ENCODE peak calls at places on chromosomes 1 and 21, in six cellular contexts. X is H1, T is K562, Q is GM12878, E is SK-N-SH, J is HepG2. L is an unnamed sample.

GRCh38 chr1:238710697-238711096 is 675.7 kb upstream of the CHRM3 start:
- DNase-seq in X (peak; percentile 13), T (no peak), Q (no peak), E (no peak), J (no peak), L (no peak)

GRCh38 chr1:22953392-22954141 is 19.1 kb downstream of the LACTBL1 start:
- DNase-seq in X (no peak), T (no peak), Q (no peak), E (no peak), J (no peak), L (no peak)

GRCh38 chr1:231666220-231666956 is 39.8 kb downstream of the DISC1 start:
- DNase-seq in X (no peak), T (no peak), Q (no peak), E (no peak), J (no peak), L (no peak)

GRCh38 chr1:55826413-55827080 is 611.4 kb upstream of the USP24 start:
- DNase-seq in X (no peak), T (no peak), Q (no peak), E (no peak), J (no peak), L (no peak)

GRCh38 chr1:153934746-153935145 is 11.8 kb downstream of the DENND4B start:
- DNase-seq in X (no peak), T (no peak), Q (no peak), E (peak; percentile 11), J (no peak), L (no peak)

GRCh38 chr21:33642896-33643657 is 776 bp downstream of the ITSN1 start:
- DNase-seq in X (no peak), T (peak; percentile 49), Q (no peak), E (peak; percentile 74), J (no peak), L (no peak)

GRCh38 chr1:237634922-237635321 is 255.8 kb downstream of the ZP4 start:
- DNase-seq in X (no peak), T (no peak), Q (no peak), E (no peak), J (no peak), L (no peak)

GRCh38 chr1:8285103-8285502 is 32.8 kb upstream of the SLC45A1 start:
- DNase-seq in X (no peak), T (no peak), Q (no peak), E (no peak), J (no peak), L (no peak)

GRCh38 chr1:7476402-7476801 is 294.7 kb upstream of the VAMP3 start:
- DNase-seq in X (no peak), T (no peak), Q (no peak), E (no peak), J (no peak), L (no peak)

GRCh38 chr1:217019475-217019874 is 296.2 kb upstream of the ESRRG start:
- DNase-seq in X (no peak), T (no peak), Q (no peak), E (no peak), J (no peak), L (no peak)

GRCh38 chr1:3708696-3709246 is 43.5 kb upstream of the CCDC27 start:
- DNase-seq in X (no peak), T (no peak), Q (no peak), E (no peak), J (no peak), L (no peak)

GRCh38 chr1:11789126-11790067 is 16.4 kb downstream of the MTHFR start:
- DNase-seq in X (no peak), T (peak; percentile 8), Q (no peak), E (no peak), J (no peak), L (no peak)

GRCh38 chr1:53372501-53372951 is 44.7 kb upstream of the LRP8 start:
- DNase-seq in X (no peak), T (no peak), Q (no peak), E (no peak), J (no peak), L (no peak)

GRCh38 chr1:17765444-17766411 is 10.6 kb downstream of the ACTL8 start:
- DNase-seq in X (no peak), T (no peak), Q (no peak), E (no peak), J (no peak), L (no peak)

GRCh38 chr21:45852886-45853400 is 128.6 kb upstream of the COL6A1 start:
- DNase-seq in X (no peak), T (no peak), Q (no peak), E (no peak), J (no peak), L (no peak)

GRCh38 chr1:50103615-50104081 is 5.1 kb upstream of the ELAVL4 start:
- DNase-seq in X (no peak), T (no peak), Q (no peak), E (peak; percentile 69), J (no peak), L (no peak)

GRCh38 chr1:108882837-108883236 is 6.1 kb downstream of the GPSM2 start:
- DNase-seq in X (no peak), T (no peak), Q (no peak), E (no peak), J (no peak), L (no peak)

GRCh38 chr21:42818328-42818749 is 61.0 kb downstream of the WDR4 start:
- DNase-seq in X (no peak), T (peak; percentile 69), Q (no peak), E (peak; percentile 58), J (peak; percentile 52), L (peak; percentile 33)

GRCh38 chr1:26297791-26298124 is 8.7 kb downstream of the UBXN11 start:
- DNase-seq in X (no peak), T (no peak), Q (no peak), E (no peak), J (no peak), L (no peak)

GRCh38 chr1:76961181-76961580 is 93.9 kb downstream of the ST6GALNAC5 start:
- DNase-seq in X (no peak), T (no peak), Q (no peak), E (no peak), J (no peak), L (no peak)

GRCh38 chr1:17606826-17607440 is 67.4 kb downstream of the ARHGEF10L start:
- DNase-seq in X (peak; percentile 47), T (peak; percentile 85), Q (no peak), E (peak; percentile 88), J (peak; percentile 62), L (peak; percentile 36)

GRCh38 chr21:46211786-46212720 is 16.5 kb downstream of the LSS start:
- DNase-seq in X (no peak), T (no peak), Q (no peak), E (no peak), J (no peak), L (no peak)

GRCh38 chr1:109089242-109090015 is 1.1 kb upstream of the TMEM167B start:
- DNase-seq in X (no peak), T (peak; percentile 81), Q (no peak), E (peak; percentile 55), J (peak; percentile 87), L (peak; percentile 41)

GRCh38 chr1:172040466-172040865 is 199.2 kb downstream of the DNM3 start:
- DNase-seq in X (no peak), T (no peak), Q (no peak), E (no peak), J (no peak), L (no peak)

GRCh38 chr1:245512980-245513578 is 358.3 kb downstream of the KIF26B start:
- DNase-seq in X (no peak), T (peak; percentile 56), Q (no peak), E (peak; percentile 78), J (no peak), L (no peak)

GRCh38 chr1:245516178-245516829 is 361.5 kb downstream of the KIF26B start:
- DNase-seq in X (no peak), T (no peak), Q (no peak), E (no peak), J (peak; percentile 22), L (no peak)

DNA sequence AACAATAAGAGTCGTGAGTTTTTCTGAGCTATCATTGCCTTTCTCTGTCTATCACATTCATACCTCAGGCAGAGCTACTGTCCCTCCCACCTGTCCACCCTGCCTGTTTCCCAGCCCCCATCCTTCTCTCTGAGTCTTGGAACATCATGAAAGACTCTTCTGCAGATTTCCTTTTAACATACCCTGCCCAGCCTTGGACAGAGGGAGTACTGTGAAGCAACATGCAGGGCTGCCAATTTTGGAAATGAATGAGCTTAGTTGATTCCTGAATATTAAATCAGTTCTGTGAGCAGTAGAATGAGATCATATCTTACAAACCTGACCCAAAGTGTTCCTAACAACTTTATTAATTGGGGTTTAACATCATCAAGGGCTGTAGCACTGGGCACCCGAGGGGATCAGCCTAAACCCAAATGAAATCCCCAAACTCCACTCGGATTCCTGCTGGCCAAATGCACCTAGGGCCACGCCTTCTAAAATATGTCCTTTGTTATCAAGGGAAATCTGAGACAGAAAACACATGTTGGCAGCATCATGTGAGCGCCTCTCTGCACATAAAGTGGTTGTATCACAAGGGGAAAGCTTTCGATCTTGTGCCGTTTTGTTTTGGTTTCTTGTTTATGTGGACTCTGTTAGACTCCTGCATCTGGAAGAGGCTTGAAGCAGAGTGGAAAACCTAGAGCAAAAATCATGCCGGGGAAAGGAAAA is 357.6 kb downstream of the KIF26B start:
- DNase-seq in X (no peak), T (no peak), Q (no peak), E (peak; percentile 69), J (no peak), L (no peak)
- TF ChIP-seq YY1 in X (no peak), T (no peak), Q (no peak), E (no peak), J (no peak), L (no peak)

GRCh38 chr1:218739426-218739825 is 394.3 kb downstream of the TGFB2 start:
- DNase-seq in X (no peak), T (no peak), Q (no peak), E (no peak), J (no peak), L (no peak)
- TF ChIP-seq RAD21 in X (no peak), T (no peak), Q (no peak), E (no peak), J (no peak), L (no peak)

GRCh38 chr1:205933672-205934618 is 9.3 kb downstream of the SLC26A9 start:
- DNase-seq in X (no peak), T (no peak), Q (no peak), E (no peak), J (peak; percentile 87), L (no peak)
- TF ChIP-seq YY1 in X (peak; percentile 23), T (no peak), Q (no peak), E (no peak), J (no peak), L (no peak)

DNA sequence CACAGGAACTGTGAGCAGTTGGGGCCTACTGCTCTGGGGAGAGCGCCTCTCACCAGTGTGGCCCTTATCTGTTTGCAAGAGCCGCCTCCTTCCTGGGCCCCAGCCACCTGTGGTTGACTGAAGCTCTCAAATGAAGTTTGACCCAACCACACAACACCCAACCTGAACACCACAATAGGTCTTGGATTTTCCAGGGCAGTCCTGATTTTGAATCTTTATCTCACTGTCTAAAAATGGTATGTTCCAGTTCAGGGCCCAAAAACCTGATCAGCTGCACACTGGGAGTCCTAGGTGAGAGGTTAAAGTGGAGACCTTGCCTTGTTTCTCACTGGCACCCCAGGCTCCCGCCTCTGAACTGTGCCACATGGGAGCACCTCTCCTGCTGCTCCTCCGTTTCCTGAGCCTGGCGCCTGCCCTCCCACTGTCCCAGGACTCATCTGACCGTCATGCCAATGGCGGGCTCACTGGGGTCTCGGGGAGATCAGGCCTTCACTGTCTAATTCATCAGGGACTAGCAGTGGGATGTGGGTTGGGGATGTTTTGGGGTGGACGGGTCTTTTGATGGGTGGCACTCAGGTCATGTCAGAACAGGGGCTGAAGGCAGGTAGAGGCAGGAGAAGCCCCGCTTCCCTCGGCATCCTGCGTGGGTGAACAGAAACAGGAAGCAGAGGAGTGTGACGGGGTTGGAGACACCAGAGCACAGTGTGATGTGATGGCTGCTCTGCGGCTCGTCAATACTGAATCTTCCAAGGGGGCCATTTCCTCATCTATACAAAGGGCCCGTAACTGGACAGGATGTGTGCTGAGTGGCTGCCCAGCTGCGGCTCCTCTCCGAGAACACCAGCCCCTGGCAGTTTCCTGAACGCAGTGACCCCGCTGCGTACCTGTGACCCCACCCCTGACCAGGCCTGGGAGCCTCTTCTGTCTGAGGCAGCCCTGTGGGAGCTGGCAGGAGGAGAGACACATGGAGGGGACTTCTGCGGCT is 59.6 kb upstream of the ITPKB start:
- DNase-seq in X (no peak), T (peak; percentile 40), Q (peak; percentile 47), E (no peak), J (no peak), L (no peak)
- TF ChIP-seq RAD21 in X (no peak), T (no peak), Q (no peak), E (no peak), J (no peak), L (no peak)

L was measured in HCT116.